ENCODE peak calls at places on chromosomes 4 and X, in nine cellular contexts. A is mucosa of descending colon, G is HepG2, S is suprapubic skin, J is psoas muscle, X is lower lobe of right lung, Z is upper lobe of right lung, C is fibroblast of the aortic adventitia, O is fibroblast of pulmonary artery. P is an unnamed sample.

GRCh38 chr4:149555146-149555545 is 260.5 kb downstream of the IQCM start:
- DNase-seq in A (no peak), G (no peak), S (no peak), J (no peak), X (no peak), Z (no peak), C (no peak), O (peak; percentile 17), P (peak; percentile 18)

GRCh38 chrX:101357166-101357795 is 8.7 kb upstream of the TIMM8A start:
- DNase-seq in A (no peak), G (no peak), S (no peak), J (no peak), X (no peak), Z (no peak), C (peak; percentile 17), O (peak; percentile 25), P (peak; percentile 24)

GRCh38 chrX:45295587-45295986 is 94.9 kb upstream of the DIPK2B start:
- DNase-seq in A (no peak), G (peak; percentile 35), S (no peak), J (no peak), X (no peak), Z (no peak), C (peak; percentile 17), O (peak; percentile 11), P (peak; percentile 26)

GRCh38 chrX:31181377-31182038 is 109.7 kb upstream of the FTHL17 start:
- DNase-seq in A (no peak), G (no peak), S (no peak), J (no peak), X (no peak), Z (no peak), C (no peak), O (no peak), P (no peak)

GRCh38 chrX:72306085-72306801 is 529 bp upstream of the CITED1 start:
- DNase-seq in A (peak; percentile 24), G (no peak), S (no peak), J (no peak), X (no peak), Z (no peak), C (no peak), O (peak; percentile 5), P (no peak)

GRCh38 chr4:128229458-128229805 is 58.2 kb downstream of the PGRMC2 start:
- DNase-seq in A (no peak), G (no peak), S (no peak), J (no peak), X (no peak), Z (no peak), C (no peak), O (no peak), P (peak; percentile 69)

GRCh38 chr4:108681321-108681809 is 31.0 kb downstream of the OSTC start:
- DNase-seq in A (no peak), G (no peak), S (no peak), J (no peak), X (no peak), Z (no peak), C (no peak), O (no peak), P (peak; percentile 14)

GRCh38 chrX:19152762-19153161 is 30.5 kb upstream of the ADGRG2 start:
- DNase-seq in A (no peak), G (no peak), S (no peak), J (no peak), X (no peak), Z (no peak), C (peak; percentile 18), O (no peak), P (no peak)

GRCh38 chr4:121936101-121936500 is 15.8 kb downstream of the TRPC3 start:
- DNase-seq in A (no peak), G (no peak), S (no peak), J (no peak), X (no peak), Z (no peak), C (no peak), O (no peak), P (no peak)

GRCh38 chrX:132127748-132128147 is at the start of gene FRMD7:
- DNase-seq in A (no peak), G (no peak), S (no peak), J (no peak), X (no peak), Z (no peak), C (no peak), O (peak; percentile 6), P (peak; percentile 10)

GRCh38 chrX:24515447-24515846 is 50.4 kb downstream of the PDK3 start:
- DNase-seq in A (no peak), G (no peak), S (no peak), J (no peak), X (no peak), Z (no peak), C (peak; percentile 21), O (peak; percentile 51), P (peak; percentile 43)

GRCh38 chrX:68822641-68823410 is 6.0 kb upstream of the EFNB1 start:
- DNase-seq in A (peak; percentile 41), G (peak; percentile 28), S (no peak), J (peak; percentile 58), X (no peak), Z (no peak), C (peak; percentile 72), O (peak; percentile 72), P (peak; percentile 66)

GRCh38 chrX:68824565-68825125 is 4.2 kb upstream of the EFNB1 start:
- DNase-seq in A (no peak), G (no peak), S (no peak), J (no peak), X (no peak), Z (no peak), C (no peak), O (no peak), P (no peak)

GRCh38 chrX:68824152-68824433 is 4.7 kb upstream of the EFNB1 start:
- DNase-seq in A (no peak), G (no peak), S (no peak), J (no peak), X (no peak), Z (no peak), C (no peak), O (no peak), P (no peak)

GRCh38 chrX:68821616-68822015 is 7.2 kb upstream of the EFNB1 start:
- DNase-seq in A (no peak), G (no peak), S (no peak), J (no peak), X (no peak), Z (no peak), C (no peak), O (no peak), P (no peak)

GRCh38 chrX:68823413-68824151 is 5.2 kb upstream of the EFNB1 start:
- DNase-seq in A (no peak), G (no peak), S (no peak), J (no peak), X (no peak), Z (no peak), C (no peak), O (no peak), P (no peak)
- TF ChIP-seq CTCF in A (no peak), G (peak; percentile 39), S (no peak), J (no peak), X (no peak), Z (no peak), C (no peak), O (no peak), P (no peak)

DNA sequence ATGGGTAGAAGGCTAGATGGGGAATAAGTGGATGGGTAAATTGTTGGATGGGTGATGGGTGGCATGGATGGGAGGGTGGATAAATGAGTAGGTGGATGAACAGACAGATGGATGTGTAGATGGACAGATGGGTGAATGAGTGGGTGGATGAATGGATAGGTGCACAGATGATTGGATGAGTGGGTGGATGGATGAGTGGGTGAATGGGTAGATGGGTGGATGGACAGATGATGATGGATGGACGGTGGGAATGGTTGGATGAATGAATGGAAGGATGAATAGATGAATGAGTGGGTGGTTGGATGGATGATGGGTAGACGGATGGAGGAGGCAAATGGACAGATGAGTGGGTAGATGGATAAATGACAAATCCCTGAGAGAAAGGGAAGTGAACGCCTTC is 68.3 kb downstream of the EVC2 start:
- DNase-seq in A (no peak), G (no peak), S (no peak), J (no peak), X (no peak), Z (no peak), C (no peak), O (no peak), P (no peak)
- H3K4me3 ChIP-seq in A (no peak overlapping the region), G (no peak overlapping the region), S (no peak overlapping the region), J (no peak overlapping the region), X (no peak overlapping the region), Z (no peak overlapping the region), C (no peak overlapping the region), O (no peak overlapping the region), P (no peak overlapping the region)

GRCh38 chr4:1763550-1764080 is 29.5 kb upstream of the FGFR3 start:
- DNase-seq in A (no peak), G (peak; percentile 73), S (no peak), J (no peak), X (no peak), Z (no peak), C (peak; percentile 54), O (peak; percentile 39), P (peak; percentile 54)
- TF ChIP-seq CTCF in A (no peak), G (no peak), S (no peak), J (no peak), X (peak; percentile 43), Z (peak; percentile 40), C (peak; percentile 33), O (no peak), P (no peak)

DNA sequence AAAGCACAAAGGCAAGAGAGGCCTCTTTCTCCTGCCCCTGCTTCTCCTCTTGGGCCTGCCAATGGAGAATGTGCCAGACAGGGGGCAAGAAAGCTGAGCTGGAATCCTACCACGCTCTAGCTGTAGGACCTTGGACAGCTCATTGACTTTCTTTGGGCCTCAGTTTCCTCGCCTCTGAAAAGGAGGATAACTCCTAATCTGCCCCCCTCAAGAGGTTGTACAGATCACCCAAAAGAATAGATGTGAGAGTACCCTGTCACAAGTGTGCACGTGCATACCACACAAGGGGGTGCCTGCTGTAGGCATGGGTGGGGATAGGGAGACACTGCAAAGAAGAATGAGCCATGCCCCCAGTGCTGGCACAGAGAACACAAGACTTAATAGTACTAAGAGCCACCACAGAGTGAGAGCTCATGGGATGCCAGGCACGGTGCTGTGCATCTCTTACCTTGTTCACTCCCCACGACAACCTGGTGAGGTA is 2.3 kb downstream of the SASH3 start:
- DNase-seq in A (no peak), G (no peak), S (no peak), J (no peak), X (no peak), Z (no peak), C (no peak), O (no peak), P (no peak)
- H3K4me3 ChIP-seq in A (no peak overlapping the region), G (no peak overlapping the region), S (no peak overlapping the region), J (no peak overlapping the region), X (peak overlapping the region; percentile 38), Z (peak overlapping the region; percentile 32), C (no peak overlapping the region), O (no peak overlapping the region), P (no peak overlapping the region)

P was measured in cardiac fibroblast.